ENCODE peak calls at places on chromosomes 16 and 17, in five cellular contexts. One of them, this sample, is unnamed.

GRCh38 chr17:42547698-42548069 is 5.0 kb upstream of the HSD17B1 start:
- DNase-seq in ascending aorta: no peak
- DNase-seq in activated naive CD4-positive, alpha-beta T cell treated with Interleukin-2 at 50 U/mL for 16 hours: no peak
- DNase-seq in renal cortical epithelial cell: no peak
- DNase-seq in activated naive CD8-positive, alpha-beta T cell treated with anti-CD3 and anti-CD28 coated beads, Interleukin-2, amount 50 U/mL, for 24 hours: no peak
- DNase-seq in this sample: no peak

GRCh38 chr17:29107933-29108805 is 65.2 kb downstream of the PIPOX start:
- DNase-seq in ascending aorta: no peak
- DNase-seq in activated naive CD4-positive, alpha-beta T cell treated with Interleukin-2 at 50 U/mL for 16 hours: no peak
- DNase-seq in renal cortical epithelial cell: peak; percentile 91
- DNase-seq in activated naive CD8-positive, alpha-beta T cell treated with anti-CD3 and anti-CD28 coated beads, Interleukin-2, amount 50 U/mL, for 24 hours: no peak
- DNase-seq in this sample: no peak

GRCh38 chr16:31868701-31869167 is 4.9 kb upstream of the ZNF267 start:
- DNase-seq in ascending aorta: peak; percentile 31
- DNase-seq in activated naive CD4-positive, alpha-beta T cell treated with Interleukin-2 at 50 U/mL for 16 hours: peak; percentile 82
- DNase-seq in renal cortical epithelial cell: peak; percentile 48
- DNase-seq in activated naive CD8-positive, alpha-beta T cell treated with anti-CD3 and anti-CD28 coated beads, Interleukin-2, amount 50 U/mL, for 24 hours: peak; percentile 81
- DNase-seq in this sample: no peak

GRCh38 chr16:49833055-49833454 is 22.9 kb downstream of the ZNF423 start:
- DNase-seq in ascending aorta: no peak
- DNase-seq in activated naive CD4-positive, alpha-beta T cell treated with Interleukin-2 at 50 U/mL for 16 hours: no peak
- DNase-seq in renal cortical epithelial cell: no peak
- DNase-seq in activated naive CD8-positive, alpha-beta T cell treated with anti-CD3 and anti-CD28 coated beads, Interleukin-2, amount 50 U/mL, for 24 hours: no peak
- DNase-seq in this sample: no peak

GRCh38 chr16:53809088-53809951 is 105.4 kb downstream of the FTO start:
- DNase-seq in ascending aorta: no peak
- DNase-seq in activated naive CD4-positive, alpha-beta T cell treated with Interleukin-2 at 50 U/mL for 16 hours: no peak
- DNase-seq in renal cortical epithelial cell: peak; percentile 22
- DNase-seq in activated naive CD8-positive, alpha-beta T cell treated with anti-CD3 and anti-CD28 coated beads, Interleukin-2, amount 50 U/mL, for 24 hours: no peak
- DNase-seq in this sample: no peak

GRCh38 chr16:30600215-30600614 is 10.0 kb downstream of the ZNF689 start:
- DNase-seq in ascending aorta: no peak
- DNase-seq in activated naive CD4-positive, alpha-beta T cell treated with Interleukin-2 at 50 U/mL for 16 hours: no peak
- DNase-seq in renal cortical epithelial cell: no peak
- DNase-seq in activated naive CD8-positive, alpha-beta T cell treated with anti-CD3 and anti-CD28 coated beads, Interleukin-2, amount 50 U/mL, for 24 hours: no peak
- DNase-seq in this sample: no peak

GRCh38 chr16:85649978-85650863 is 37.1 kb downstream of the GSE1 start:
- DNase-seq in ascending aorta: no peak
- DNase-seq in activated naive CD4-positive, alpha-beta T cell treated with Interleukin-2 at 50 U/mL for 16 hours: no peak
- DNase-seq in renal cortical epithelial cell: no peak
- DNase-seq in activated naive CD8-positive, alpha-beta T cell treated with anti-CD3 and anti-CD28 coated beads, Interleukin-2, amount 50 U/mL, for 24 hours: no peak
- DNase-seq in this sample: no peak

GRCh38 chr17:77875051-77875780 is 83.3 kb upstream of the TNRC6C start:
- DNase-seq in ascending aorta: no peak
- DNase-seq in activated naive CD4-positive, alpha-beta T cell treated with Interleukin-2 at 50 U/mL for 16 hours: no peak
- DNase-seq in renal cortical epithelial cell: peak; percentile 35
- DNase-seq in activated naive CD8-positive, alpha-beta T cell treated with anti-CD3 and anti-CD28 coated beads, Interleukin-2, amount 50 U/mL, for 24 hours: no peak
- DNase-seq in this sample: no peak

GRCh38 chr16:15770107-15770506 is 86.7 kb downstream of the MYH11 start:
- DNase-seq in ascending aorta: no peak
- DNase-seq in activated naive CD4-positive, alpha-beta T cell treated with Interleukin-2 at 50 U/mL for 16 hours: no peak
- DNase-seq in renal cortical epithelial cell: no peak
- DNase-seq in activated naive CD8-positive, alpha-beta T cell treated with anti-CD3 and anti-CD28 coated beads, Interleukin-2, amount 50 U/mL, for 24 hours: no peak
- DNase-seq in this sample: no peak

GRCh38 chr17:43871947-43872690 is 25.1 kb downstream of the CD300LG start:
- DNase-seq in ascending aorta: no peak
- DNase-seq in activated naive CD4-positive, alpha-beta T cell treated with Interleukin-2 at 50 U/mL for 16 hours: no peak
- DNase-seq in renal cortical epithelial cell: peak; percentile 18
- DNase-seq in activated naive CD8-positive, alpha-beta T cell treated with anti-CD3 and anti-CD28 coated beads, Interleukin-2, amount 50 U/mL, for 24 hours: no peak
- DNase-seq in this sample: no peak

GRCh38 chr17:12667299-12667958 is 1.7 kb downstream of the MYOCD start:
- DNase-seq in ascending aorta: no peak
- DNase-seq in activated naive CD4-positive, alpha-beta T cell treated with Interleukin-2 at 50 U/mL for 16 hours: no peak
- DNase-seq in renal cortical epithelial cell: peak; percentile 32
- DNase-seq in activated naive CD8-positive, alpha-beta T cell treated with anti-CD3 and anti-CD28 coated beads, Interleukin-2, amount 50 U/mL, for 24 hours: no peak
- DNase-seq in this sample: no peak

GRCh38 chr16:47613251-47613650 is 152.1 kb downstream of the PHKB start:
- DNase-seq in ascending aorta: no peak
- DNase-seq in activated naive CD4-positive, alpha-beta T cell treated with Interleukin-2 at 50 U/mL for 16 hours: no peak
- DNase-seq in renal cortical epithelial cell: peak; percentile 11
- DNase-seq in activated naive CD8-positive, alpha-beta T cell treated with anti-CD3 and anti-CD28 coated beads, Interleukin-2, amount 50 U/mL, for 24 hours: no peak
- DNase-seq in this sample: no peak

GRCh38 chr16:85475233-85475632 is 137.9 kb upstream of the GSE1 start:
- DNase-seq in ascending aorta: no peak
- DNase-seq in activated naive CD4-positive, alpha-beta T cell treated with Interleukin-2 at 50 U/mL for 16 hours: no peak
- DNase-seq in renal cortical epithelial cell: no peak
- DNase-seq in activated naive CD8-positive, alpha-beta T cell treated with anti-CD3 and anti-CD28 coated beads, Interleukin-2, amount 50 U/mL, for 24 hours: no peak
- DNase-seq in this sample: no peak

GRCh38 chr16:78200623-78201096 is 101.2 kb downstream of the WWOX start:
- DNase-seq in ascending aorta: no peak
- DNase-seq in activated naive CD4-positive, alpha-beta T cell treated with Interleukin-2 at 50 U/mL for 16 hours: no peak
- DNase-seq in renal cortical epithelial cell: no peak
- DNase-seq in activated naive CD8-positive, alpha-beta T cell treated with anti-CD3 and anti-CD28 coated beads, Interleukin-2, amount 50 U/mL, for 24 hours: no peak
- DNase-seq in this sample: no peak

GRCh38 chr16:12998376-12999085 is 97.1 kb downstream of the SHISA9 start:
- DNase-seq in ascending aorta: no peak
- DNase-seq in activated naive CD4-positive, alpha-beta T cell treated with Interleukin-2 at 50 U/mL for 16 hours: no peak
- DNase-seq in renal cortical epithelial cell: no peak
- DNase-seq in activated naive CD8-positive, alpha-beta T cell treated with anti-CD3 and anti-CD28 coated beads, Interleukin-2, amount 50 U/mL, for 24 hours: no peak
- DNase-seq in this sample: no peak

GRCh38 chr17:1511756-1512321 is 4.6 kb downstream of the INPP5K start:
- DNase-seq in ascending aorta: no peak
- DNase-seq in activated naive CD4-positive, alpha-beta T cell treated with Interleukin-2 at 50 U/mL for 16 hours: no peak
- DNase-seq in renal cortical epithelial cell: peak; percentile 65
- DNase-seq in activated naive CD8-positive, alpha-beta T cell treated with anti-CD3 and anti-CD28 coated beads, Interleukin-2, amount 50 U/mL, for 24 hours: no peak
- DNase-seq in this sample: no peak